ENCODE peak calls at places on chromosomes 5 and 9, in eight cellular contexts. S is body of pancreas, Z is tibial artery, F is heart right ventricle, I is GM23338, O is AG04450, T is testis, Q is Peyer's patch. J is an unnamed sample.

GRCh38 chr9:36039696-36040095 is 3.0 kb downstream of the RECK start:
- DNase-seq in S (no peak), Z (no peak), F (no peak), I (no peak), O (no peak), T (no peak), Q (no peak), J (peak; percentile 84)

GRCh38 chr9:16721972-16722371 is 148.5 kb downstream of the BNC2 start:
- DNase-seq in S (no peak), Z (peak; percentile 81), F (peak; percentile 27), I (no peak), O (no peak), T (peak; percentile 84), Q (no peak), J (peak; percentile 91)

GRCh38 chr9:134301387-134302129 is 24.7 kb upstream of the RXRA start:
- DNase-seq in S (no peak), Z (no peak), F (no peak), I (no peak), O (no peak), T (no peak), Q (no peak), J (no peak)

GRCh38 chr9:95009459-95009858 is 283.0 kb downstream of the AOPEP start:
- DNase-seq in S (no peak), Z (no peak), F (no peak), I (no peak), O (no peak), T (no peak), Q (no peak), J (no peak)

GRCh38 chr9:90053027-90053426 is 448.2 kb downstream of the GADD45G start:
- DNase-seq in S (peak; percentile 32), Z (no peak), F (no peak), I (peak; percentile 74), O (no peak), T (peak; percentile 26), Q (no peak), J (no peak)

GRCh38 chr9:71514344-71514975 is 253.9 kb downstream of the CEMIP2 start:
- DNase-seq in S (no peak), Z (no peak), F (no peak), I (no peak), O (no peak), T (no peak), Q (no peak), J (peak; percentile 13)

GRCh38 chr9:83708515-83709158 is 879 bp upstream of the UBQLN1 start:
- DNase-seq in S (peak; percentile 69), Z (peak; percentile 89), F (peak; percentile 63), I (peak; percentile 62), O (no peak), T (peak; percentile 89), Q (peak; percentile 78), J (peak; percentile 85)

GRCh38 chr5:89090021-89090420 is 207.0 kb upstream of the MEF2C start:
- DNase-seq in S (no peak), Z (no peak), F (no peak), I (no peak), O (no peak), T (no peak), Q (no peak), J (peak; percentile 2)

GRCh38 chr5:150175536-150175935 is 9.0 kb downstream of the CDX1 start:
- DNase-seq in S (no peak), Z (no peak), F (no peak), I (peak; percentile 83), O (no peak), T (no peak), Q (peak; percentile 50), J (peak; percentile 56)

GRCh38 chr9:134932656-134933055 is 14.9 kb upstream of the FCN1 start:
- DNase-seq in S (no peak), Z (no peak), F (no peak), I (no peak), O (no peak), T (no peak), Q (no peak), J (no peak)

GRCh38 chr9:23073136-23073535 is 626.5 kb downstream of the DMRTA1 start:
- DNase-seq in S (no peak), Z (no peak), F (no peak), I (no peak), O (no peak), T (no peak), Q (no peak), J (peak; percentile 9)

GRCh38 chr5:112779531-112779930 is 41.8 kb downstream of the APC start:
- DNase-seq in S (no peak), Z (no peak), F (no peak), I (no peak), O (no peak), T (no peak), Q (no peak), J (peak; percentile 78)

GRCh38 chr9:113701741-113702422 is 174.2 kb upstream of the ZNF618 start:
- DNase-seq in S (no peak), Z (no peak), F (no peak), I (no peak), O (no peak), T (no peak), Q (no peak), J (peak; percentile 20)

GRCh38 chr5:29005386-29005785 is 1967.0 kb upstream of the CDH9 start:
- DNase-seq in S (no peak), Z (no peak), F (no peak), I (peak; percentile 36), O (no peak), T (peak; percentile 20), Q (no peak), J (no peak)

DNA sequence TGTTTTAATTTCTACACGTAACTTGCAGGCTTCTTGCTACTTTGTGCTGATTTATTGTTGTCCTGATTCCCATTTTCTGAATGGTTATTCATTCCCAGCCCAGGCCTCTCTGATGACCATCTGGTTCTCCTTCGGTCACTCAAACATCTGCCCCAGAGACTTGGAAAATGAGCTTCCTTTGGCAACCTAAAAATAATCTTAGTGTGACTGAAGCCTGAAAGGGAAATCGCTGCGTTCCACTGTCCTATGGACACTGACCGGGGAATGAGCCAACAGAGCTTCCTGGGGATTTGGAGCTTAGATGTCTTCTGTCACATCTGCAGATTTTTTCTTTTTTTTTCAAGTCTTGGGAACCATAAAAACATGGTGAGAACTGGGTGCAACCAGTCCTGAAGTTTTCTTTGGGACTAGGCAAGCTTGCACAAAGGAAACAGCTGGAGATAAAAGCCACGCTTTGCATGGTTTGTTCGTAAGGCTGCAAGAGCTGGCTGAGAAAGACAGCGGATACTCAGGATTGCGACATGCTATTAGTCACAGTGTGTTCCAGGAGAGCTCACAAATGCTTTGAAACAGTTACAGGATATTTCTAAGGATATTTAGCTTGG is 146.3 kb downstream of the GOLPH3 start:
- DNase-seq in S (no peak), Z (peak; percentile 86), F (peak; percentile 82), I (peak; percentile 68), O (peak; percentile 82), T (peak; percentile 83), Q (no peak), J (peak; percentile 97)
- H3K27me3 ChIP-seq in S (no peaks in the 10 kb centered on the region), Z (no peaks in the 10 kb centered on the region), F (no peaks in the 10 kb centered on the region), I (no peaks in the 10 kb centered on the region), O (peaks cover 2% of the 10 kb centered on the region), T (no peaks in the 10 kb centered on the region), Q (no peaks in the 10 kb centered on the region), J (peaks cover 6% of the 10 kb centered on the region)

GRCh38 chr9:33637881-33638280 is 113.8 kb downstream of the ANKRD18B start:
- DNase-seq in S (no peak), Z (no peak), F (no peak), I (peak; percentile 13), O (no peak), T (no peak), Q (no peak), J (no peak)

GRCh38 chr9:33633621-33634020 is 109.6 kb downstream of the ANKRD18B start:
- DNase-seq in S (no peak), Z (no peak), F (no peak), I (no peak), O (no peak), T (no peak), Q (no peak), J (no peak)

GRCh38 chr9:33638516-33638915 is 114.5 kb downstream of the ANKRD18B start:
- DNase-seq in S (no peak), Z (no peak), F (no peak), I (no peak), O (no peak), T (no peak), Q (no peak), J (no peak)
- H3K27me3 ChIP-seq in S (no peaks in the 10 kb centered on the region), Z (no peaks in the 10 kb centered on the region), F (no peaks in the 10 kb centered on the region), I (no peaks in the 10 kb centered on the region), O (peaks cover 37% of the 10 kb centered on the region), T (no peaks in the 10 kb centered on the region), Q (no peaks in the 10 kb centered on the region), J (peaks cover 89% of the 10 kb centered on the region)

GRCh38 chr9:1042466-1042865 is 7.7 kb upstream of the DMRT2 start:
- DNase-seq in S (no peak), Z (no peak), F (no peak), I (peak; percentile 78), O (no peak), T (peak; percentile 73), Q (no peak), J (no peak)
- H3K27me3 ChIP-seq in S (peaks cover 59% of the 10 kb centered on the region), Z (no peaks in the 10 kb centered on the region), F (peaks cover 43% of the 10 kb centered on the region), I (peaks cover 100% of the 10 kb centered on the region), O (peaks cover 52% of the 10 kb centered on the region), T (no peaks in the 10 kb centered on the region), Q (no peaks in the 10 kb centered on the region), J (peaks cover 57% of the 10 kb centered on the region)

GRCh38 chr5:2752875-2753435 is 1.5 kb upstream of the IRX2 start:
- DNase-seq in S (no peak), Z (no peak), F (no peak), I (peak; percentile 50), O (no peak), T (no peak), Q (no peak), J (peak; percentile 81)

GRCh38 chr5:2754621-2755370 is 3.3 kb upstream of the IRX2 start:
- DNase-seq in S (no peak), Z (no peak), F (no peak), I (peak; percentile 58), O (no peak), T (no peak), Q (no peak), J (peak; percentile 76)

GRCh38 chr5:2755371-2755715 is 3.9 kb upstream of the IRX2 start:
- DNase-seq in S (no peak), Z (no peak), F (no peak), I (no peak), O (no peak), T (no peak), Q (no peak), J (no peak)

GRCh38 chr5:2752059-2752874 is 790 bp upstream of the IRX2 start:
- DNase-seq in S (no peak), Z (no peak), F (no peak), I (peak; percentile 69), O (no peak), T (no peak), Q (no peak), J (peak; percentile 81)

DNA sequence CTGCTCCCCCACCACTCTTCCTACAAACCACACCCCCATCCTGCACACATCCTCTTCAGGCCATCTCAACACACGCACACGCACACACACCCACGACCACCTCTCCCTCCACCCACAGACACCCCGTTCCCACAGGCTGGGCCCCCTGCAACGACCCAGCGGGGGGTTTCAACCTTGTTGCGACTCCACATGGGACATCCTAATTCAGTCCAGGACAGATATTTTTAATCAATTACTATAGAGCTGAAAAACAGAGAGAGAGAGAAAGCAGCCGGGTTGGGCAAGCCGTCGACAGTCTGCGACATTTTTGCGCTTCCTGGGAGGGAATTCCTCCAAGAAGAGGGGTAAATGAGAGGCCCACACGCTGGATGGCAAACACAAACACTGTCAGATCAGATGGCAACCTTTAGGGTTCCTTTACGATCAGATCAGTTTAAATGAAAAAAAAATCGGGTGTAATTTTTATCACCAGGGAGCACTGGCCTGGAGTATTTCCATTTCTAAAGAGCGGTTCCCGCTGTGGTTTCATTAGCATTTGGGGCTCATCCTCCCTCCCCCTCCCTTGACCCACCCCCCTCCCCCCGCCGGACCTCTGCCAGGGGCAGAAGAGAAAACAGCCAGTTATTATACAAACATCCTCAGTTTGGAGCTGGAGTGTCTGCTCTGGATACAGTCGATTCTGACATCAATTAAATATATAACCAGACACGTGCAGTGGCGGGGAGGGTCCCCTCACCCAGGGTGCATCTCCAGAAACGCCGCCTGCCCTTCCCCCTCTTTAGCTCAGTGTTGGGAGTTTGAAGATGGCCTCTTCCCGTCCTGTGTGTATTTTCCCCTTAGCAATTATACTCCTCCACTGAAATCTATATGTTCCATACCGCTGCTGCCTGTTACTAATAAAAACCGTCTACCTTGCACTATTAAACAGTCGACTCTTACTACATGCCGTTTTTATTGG is 2.3 kb upstream of the IRX2 start:
- DNase-seq in S (no peak), Z (no peak), F (no peak), I (peak; percentile 60), O (no peak), T (no peak), Q (no peak), J (peak; percentile 59)
- H3K27me3 ChIP-seq in S (peaks cover 45% of the 10 kb centered on the region), Z (no peaks in the 10 kb centered on the region), F (peaks cover 56% of the 10 kb centered on the region), I (peaks cover 81% of the 10 kb centered on the region), O (peaks cover 58% of the 10 kb centered on the region), T (no peaks in the 10 kb centered on the region), Q (no peaks in the 10 kb centered on the region), J (no peaks in the 10 kb centered on the region)

J was measured in GM23248.